ENCODE peak calls at places on chromosome 11, in seven cellular contexts. I, U, Q, R, M, F and G are unnamed samples.

GRCh38 chr11:20933958-20934357 is 264.6 kb downstream of the NELL1 start:
- DNase-seq in Q (no peak), I (no peak), M (no peak), U (no peak), F (no peak), R (no peak), G (no peak)

GRCh38 chr11:94068764-94069163 is 47.6 kb downstream of the HEPHL1 start:
- DNase-seq in Q (no peak), R (no peak), M (no peak), F (peak; percentile 41), I (no peak), U (no peak), G (no peak)

GRCh38 chr11:76644591-76644990 is 26.0 kb downstream of the LRRC32 start:
- DNase-seq in I (no peak), U (no peak), M (no peak), R (no peak), Q (no peak), F (no peak), G (no peak)

GRCh38 chr11:63985812-63986155 is 454 bp upstream of the OTUB1 start:
- DNase-seq in Q (no peak), R (peak; percentile 67), U (no peak), M (no peak), F (no peak), I (peak; percentile 47), G (no peak)

GRCh38 chr11:133903875-133904817 is 52.6 kb downstream of the IGSF9B start:
- DNase-seq in R (no peak), M (peak; percentile 29), F (no peak), Q (no peak), I (no peak), U (no peak), G (no peak)

GRCh38 chr11:100855466-100856067 is 168.5 kb downstream of the ARHGAP42 start:
- DNase-seq in I (no peak), U (peak; percentile 74), M (no peak), R (no peak), F (no peak), Q (peak; percentile 78), G (no peak)

GRCh38 chr11:65780770-65781151 is at the start of gene AP5B1:
- DNase-seq in R (peak; percentile 68), F (no peak), I (peak; percentile 74), U (peak; percentile 36), Q (peak; percentile 51), M (peak; percentile 81), G (no peak)

GRCh38 chr11:74683279-74683871 is 47.9 kb downstream of the CHRDL2 start:
- DNase-seq in I (peak; percentile 46), M (no peak), Q (peak; percentile 39), R (no peak), U (no peak), F (no peak), G (no peak)

GRCh38 chr11:60852639-60853468 is 2.9 kb downstream of the PTGDR2 start:
- DNase-seq in M (no peak), U (no peak), I (no peak), R (no peak), Q (no peak), F (no peak), G (no peak)

GRCh38 chr11:79488286-79488685 is 47.5 kb upstream of the TENM4 start:
- DNase-seq in U (no peak), I (no peak), Q (peak; percentile 65), F (no peak), R (no peak), M (no peak), G (no peak)

GRCh38 chr11:127491589-127491988 is 491.0 kb upstream of the KIRREL3 start:
- DNase-seq in M (no peak), R (no peak), F (no peak), I (no peak), Q (no peak), U (no peak), G (no peak)

GRCh38 chr11:120810251-120810650 is 213.7 kb upstream of the TBCEL start:
- DNase-seq in U (peak; percentile 15), Q (peak; percentile 18), F (no peak), R (no peak), I (no peak), M (no peak), G (no peak)

GRCh38 chr11:15920856-15921629 is 435.3 kb downstream of the SOX6 start:
- DNase-seq in Q (peak; percentile 70), U (no peak), F (no peak), M (peak; percentile 32), I (peak; percentile 46), R (no peak), G (no peak)

GRCh38 chr11:35288817-35289541 is 130.4 kb downstream of the SLC1A2 start:
- DNase-seq in I (no peak), R (no peak), U (peak; percentile 86), F (peak; percentile 43), Q (peak; percentile 87), M (no peak), G (peak; percentile 71)

GRCh38 chr11:76677010-76677771 is 6.6 kb upstream of the LRRC32 start:
- DNase-seq in R (no peak), Q (no peak), I (no peak), F (no peak), U (no peak), M (no peak), G (no peak)

GRCh38 chr11:64534391-64534801 is 56.6 kb upstream of the SLC22A12 start:
- DNase-seq in M (peak; percentile 48), U (no peak), R (no peak), Q (no peak), F (no peak), I (no peak), G (no peak)

GRCh38 chr11:65854161-65854592 is 3.8 kb downstream of the CFL1 start:
- DNase-seq in M (peak; percentile 57), I (no peak), Q (no peak), F (no peak), U (no peak), R (no peak), G (no peak)

GRCh38 chr11:116148056-116148455 is 624.7 kb downstream of the BUD13 start:
- DNase-seq in F (no peak), Q (no peak), R (no peak), M (no peak), I (no peak), U (no peak), G (no peak)

GRCh38 chr11:132114185-132114584 is 743.8 kb downstream of the NTM start:
- DNase-seq in F (no peak), I (no peak), M (no peak), R (no peak), U (no peak), Q (peak; percentile 17), G (no peak)

GRCh38 chr11:12411806-12412727 is 34.7 kb downstream of the PARVA start:
- DNase-seq in U (peak; percentile 90), Q (peak; percentile 91), R (peak; percentile 13), I (peak; percentile 57), M (peak; percentile 88), F (peak; percentile 83), G (peak; percentile 79)

GRCh38 chr11:47400813-47401279 is 7.5 kb upstream of the SLC39A13 start:
- DNase-seq in I (no peak), F (no peak), U (no peak), Q (no peak), M (no peak), R (no peak), G (no peak)
- H3K4me3 ChIP-seq in I (no peak overlapping the region), F (no peak overlapping the region), U (no peak overlapping the region), Q (peak overlapping the region; percentile 22), M (peak overlapping the region; percentile 65), R (peak overlapping the region; percentile 48), G (no peak overlapping the region)

GRCh38 chr11:119592642-119593041 is 136.4 kb downstream of the NECTIN1 start:
- DNase-seq in U (no peak), M (peak; percentile 80), R (no peak), F (no peak), Q (peak; percentile 34), I (no peak), G (no peak)

GRCh38 chr11:119586181-119586580 is 142.8 kb downstream of the NECTIN1 start:
- DNase-seq in F (no peak), Q (no peak), I (no peak), U (no peak), R (no peak), M (no peak), G (no peak)

GRCh38 chr11:119591836-119592310 is 137.1 kb downstream of the NECTIN1 start:
- DNase-seq in R (no peak), U (no peak), I (no peak), M (no peak), F (no peak), Q (no peak), G (no peak)

GRCh38 chr11:119590651-119591308 is 138.2 kb downstream of the NECTIN1 start:
- DNase-seq in I (no peak), U (peak; percentile 27), R (no peak), F (peak; percentile 76), M (no peak), Q (no peak), G (no peak)

DNA sequence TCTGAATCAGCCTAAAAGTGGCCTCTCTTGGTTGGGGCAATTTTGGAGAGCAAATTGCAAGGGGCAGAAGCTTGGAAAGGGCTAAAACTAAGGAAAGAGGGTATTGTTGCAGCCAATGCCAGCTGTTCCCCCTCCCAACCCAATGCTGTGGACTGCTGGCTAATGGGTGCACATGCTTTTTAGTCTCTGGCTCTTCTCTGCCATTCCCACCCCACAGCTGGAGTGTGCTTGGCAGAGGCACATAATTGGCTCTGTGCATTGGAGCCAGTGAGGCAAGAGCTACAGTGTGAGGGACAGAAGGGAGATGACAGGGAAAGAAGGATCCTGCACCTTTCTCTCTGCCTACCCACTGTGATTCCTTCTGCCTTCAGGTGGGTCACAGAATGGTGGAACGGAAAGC is 140.0 kb downstream of the NECTIN1 start:
- DNase-seq in M (no peak), Q (no peak), F (no peak), R (no peak), I (no peak), U (no peak), G (no peak)
- TF ChIP-seq CTCF in M (no peak), Q (no peak), F (no peak), R (no peak), I (no peak), U (no peak), G (no peak)

DNA sequence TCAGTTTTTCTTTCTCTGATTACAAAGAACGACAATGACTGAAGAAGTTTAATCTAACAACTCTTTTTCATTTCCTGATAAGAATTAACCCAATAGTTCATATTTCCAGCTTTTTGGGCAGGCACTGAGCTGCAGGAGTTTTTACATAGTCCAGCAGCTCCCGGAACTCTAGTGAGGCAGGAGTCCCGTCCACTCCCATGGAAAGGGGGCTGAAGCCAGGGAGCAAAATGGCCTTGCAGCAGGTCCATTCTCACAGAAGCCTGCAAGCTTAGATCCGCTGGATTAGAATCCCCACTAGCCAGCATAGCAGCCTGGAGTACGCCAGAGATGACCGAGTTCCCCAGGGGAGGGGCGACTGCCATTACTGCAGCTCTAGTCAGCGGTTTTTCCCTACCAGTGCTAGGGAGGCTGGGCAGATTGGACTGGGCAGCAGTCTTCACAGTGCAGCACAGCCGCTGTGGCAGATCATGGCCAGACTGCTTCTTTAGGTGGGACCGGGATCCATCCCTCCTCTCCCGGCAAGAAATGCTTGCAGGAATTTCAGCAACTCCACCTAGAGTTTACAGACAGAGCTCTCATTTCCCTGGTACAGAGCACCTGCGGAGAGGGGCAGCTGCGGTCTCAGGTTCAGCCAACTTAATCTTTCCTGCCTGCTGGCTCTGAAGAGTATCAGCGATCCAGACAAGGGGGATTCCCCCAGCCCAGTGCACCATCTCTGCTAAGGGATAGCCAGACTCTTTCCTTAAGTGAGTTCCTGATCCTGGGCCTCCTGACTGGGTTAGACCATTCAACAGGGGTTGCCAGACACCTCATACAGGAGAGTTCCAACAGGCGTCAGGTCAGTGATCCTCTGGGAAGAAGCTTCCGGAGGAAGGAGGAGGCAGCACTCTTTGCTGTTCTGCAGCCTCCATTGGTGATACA is 742 bp upstream of the CASP4 start:
- DNase-seq in R (no peak), Q (peak; percentile 67), M (peak; percentile 73), I (peak; percentile 32), U (no peak), F (no peak), G (no peak)
- H3K4me3 ChIP-seq in R (peak overlapping the region; percentile 66), Q (no peak overlapping the region), M (peak overlapping the region; percentile 58), I (no peak overlapping the region), U (peak overlapping the region; percentile 47), F (no peak overlapping the region), G (peak overlapping the region; percentile 36)

GRCh38 chr11:29019960-29020683 is 911.9 kb downstream of the METTL15 start:
- DNase-seq in F (no peak), U (peak; percentile 53), R (no peak), I (no peak), Q (peak; percentile 66), M (no peak), G (no peak)
- TF ChIP-seq CTCF in F (peak; percentile 58), U (peak; percentile 59), R (no peak), I (no peak), Q (peak; percentile 64), M (no peak), G (peak; percentile 51)